ENCODE peak calls at places on chromosomes 6 and 20, in seven cellular contexts. One of them, this sample, is unnamed.

GRCh38 chr6:135423649-135424128 is 73.9 kb downstream of the AHI1 start:
- DNase-seq in CD4-positive, alpha-beta T cell: no peak
- DNase-seq in body of pancreas: no peak
- DNase-seq in mammary epithelial cell: peak; percentile 14
- DNase-seq in AG09319: peak; percentile 3
- DNase-seq in tibial nerve: no peak
- DNase-seq in stomach: no peak
- DNase-seq in this sample: no peak

GRCh38 chr20:36745234-36745926 is 510 bp downstream of the NDRG3 start:
- DNase-seq in CD4-positive, alpha-beta T cell: peak; percentile 5
- DNase-seq in stomach: peak; percentile 26
- DNase-seq in mammary epithelial cell: peak; percentile 4
- DNase-seq in body of pancreas: no peak
- DNase-seq in AG09319: no peak
- DNase-seq in tibial nerve: no peak
- DNase-seq in this sample: no peak

GRCh38 chr6:41678511-41679084 is 40.3 kb downstream of the MDFI start:
- DNase-seq in mammary epithelial cell: no peak
- DNase-seq in AG09319: no peak
- DNase-seq in body of pancreas: no peak
- DNase-seq in tibial nerve: no peak
- DNase-seq in CD4-positive, alpha-beta T cell: no peak
- DNase-seq in stomach: no peak
- DNase-seq in this sample: no peak

GRCh38 chr20:50348118-50348517 is 157.5 kb downstream of the CEBPB start:
- DNase-seq in stomach: no peak
- DNase-seq in mammary epithelial cell: no peak
- DNase-seq in CD4-positive, alpha-beta T cell: no peak
- DNase-seq in AG09319: no peak
- DNase-seq in body of pancreas: peak; percentile 53
- DNase-seq in tibial nerve: peak; percentile 61
- DNase-seq in this sample: no peak

GRCh38 chr6:31614075-31614619 is 887 bp upstream of the AIF1 start:
- DNase-seq in stomach: no peak
- DNase-seq in AG09319: no peak
- DNase-seq in mammary epithelial cell: no peak
- DNase-seq in tibial nerve: no peak
- DNase-seq in body of pancreas: no peak
- DNase-seq in CD4-positive, alpha-beta T cell: no peak
- DNase-seq in this sample: no peak

GRCh38 chr6:45987866-45988265 is 27.8 kb downstream of the CLIC5 start:
- DNase-seq in body of pancreas: no peak
- DNase-seq in mammary epithelial cell: no peak
- DNase-seq in AG09319: no peak
- DNase-seq in tibial nerve: no peak
- DNase-seq in stomach: no peak
- DNase-seq in CD4-positive, alpha-beta T cell: no peak
- DNase-seq in this sample: no peak

GRCh38 chr6:25404693-25405169 is 125.6 kb downstream of the CARMIL1 start:
- DNase-seq in tibial nerve: no peak
- DNase-seq in AG09319: no peak
- DNase-seq in stomach: peak; percentile 33
- DNase-seq in mammary epithelial cell: no peak
- DNase-seq in body of pancreas: no peak
- DNase-seq in CD4-positive, alpha-beta T cell: peak; percentile 9
- DNase-seq in this sample: no peak

GRCh38 chr6:165636415-165637048 is 26.5 kb downstream of the PDE10A start:
- DNase-seq in CD4-positive, alpha-beta T cell: no peak
- DNase-seq in AG09319: no peak
- DNase-seq in stomach: no peak
- DNase-seq in mammary epithelial cell: no peak
- DNase-seq in tibial nerve: no peak
- DNase-seq in body of pancreas: no peak
- DNase-seq in this sample: no peak

GRCh38 chr20:4912380-4913142 is 88.7 kb downstream of the SLC23A2 start:
- DNase-seq in AG09319: no peak
- DNase-seq in mammary epithelial cell: no peak
- DNase-seq in stomach: no peak
- DNase-seq in CD4-positive, alpha-beta T cell: no peak
- DNase-seq in tibial nerve: no peak
- DNase-seq in body of pancreas: no peak
- DNase-seq in this sample: no peak

GRCh38 chr6:70280462-70280861 is 22.4 kb downstream of the COL9A1 start:
- DNase-seq in tibial nerve: no peak
- DNase-seq in AG09319: no peak
- DNase-seq in body of pancreas: peak; percentile 72
- DNase-seq in stomach: no peak
- DNase-seq in mammary epithelial cell: no peak
- DNase-seq in CD4-positive, alpha-beta T cell: no peak
- DNase-seq in this sample: no peak

GRCh38 chr20:46343358-46344357 is 35.4 kb upstream of the CDH22 start:
- DNase-seq in tibial nerve: no peak
- DNase-seq in mammary epithelial cell: no peak
- DNase-seq in body of pancreas: no peak
- DNase-seq in AG09319: no peak
- DNase-seq in CD4-positive, alpha-beta T cell: no peak
- DNase-seq in stomach: no peak
- DNase-seq in this sample: no peak

GRCh38 chr20:13349240-13349604 is 128.1 kb downstream of the ISM1 start:
- DNase-seq in AG09319: no peak
- DNase-seq in CD4-positive, alpha-beta T cell: no peak
- DNase-seq in mammary epithelial cell: no peak
- DNase-seq in stomach: no peak
- DNase-seq in body of pancreas: no peak
- DNase-seq in tibial nerve: no peak
- DNase-seq in this sample: no peak

GRCh38 chr6:12060780-12061619 is 48.9 kb downstream of the HIVEP1 start:
- DNase-seq in mammary epithelial cell: no peak
- DNase-seq in stomach: peak; percentile 64
- DNase-seq in body of pancreas: peak; percentile 63
- DNase-seq in CD4-positive, alpha-beta T cell: peak; percentile 49
- DNase-seq in AG09319: no peak
- DNase-seq in tibial nerve: peak; percentile 50
- DNase-seq in this sample: no peak

GRCh38 chr6:7594579-7595125 is 4.7 kb downstream of the SNRNP48 start:
- DNase-seq in body of pancreas: no peak
- DNase-seq in mammary epithelial cell: no peak
- DNase-seq in AG09319: no peak
- DNase-seq in stomach: no peak
- DNase-seq in tibial nerve: no peak
- DNase-seq in CD4-positive, alpha-beta T cell: no peak
- DNase-seq in this sample: no peak

GRCh38 chr20:23091741-23092408 is 5.8 kb upstream of the CD93 start:
- DNase-seq in AG09319: no peak
- DNase-seq in mammary epithelial cell: no peak
- DNase-seq in body of pancreas: no peak
- DNase-seq in stomach: no peak
- DNase-seq in tibial nerve: no peak
- DNase-seq in CD4-positive, alpha-beta T cell: no peak
- DNase-seq in this sample: no peak

GRCh38 chr20:44979090-44979621 is 12.8 kb downstream of the STK4 start:
- DNase-seq in AG09319: no peak
- DNase-seq in body of pancreas: peak; percentile 25
- DNase-seq in CD4-positive, alpha-beta T cell: peak; percentile 41
- DNase-seq in tibial nerve: peak; percentile 62
- DNase-seq in mammary epithelial cell: no peak
- DNase-seq in stomach: no peak
- DNase-seq in this sample: no peak

GRCh38 chr6:164303092-164304007 is 888.8 kb downstream of the QKI start:
- DNase-seq in CD4-positive, alpha-beta T cell: no peak
- DNase-seq in stomach: no peak
- DNase-seq in tibial nerve: peak; percentile 44
- DNase-seq in AG09319: no peak
- DNase-seq in body of pancreas: peak; percentile 15
- DNase-seq in mammary epithelial cell: no peak
- DNase-seq in this sample: no peak

DNA sequence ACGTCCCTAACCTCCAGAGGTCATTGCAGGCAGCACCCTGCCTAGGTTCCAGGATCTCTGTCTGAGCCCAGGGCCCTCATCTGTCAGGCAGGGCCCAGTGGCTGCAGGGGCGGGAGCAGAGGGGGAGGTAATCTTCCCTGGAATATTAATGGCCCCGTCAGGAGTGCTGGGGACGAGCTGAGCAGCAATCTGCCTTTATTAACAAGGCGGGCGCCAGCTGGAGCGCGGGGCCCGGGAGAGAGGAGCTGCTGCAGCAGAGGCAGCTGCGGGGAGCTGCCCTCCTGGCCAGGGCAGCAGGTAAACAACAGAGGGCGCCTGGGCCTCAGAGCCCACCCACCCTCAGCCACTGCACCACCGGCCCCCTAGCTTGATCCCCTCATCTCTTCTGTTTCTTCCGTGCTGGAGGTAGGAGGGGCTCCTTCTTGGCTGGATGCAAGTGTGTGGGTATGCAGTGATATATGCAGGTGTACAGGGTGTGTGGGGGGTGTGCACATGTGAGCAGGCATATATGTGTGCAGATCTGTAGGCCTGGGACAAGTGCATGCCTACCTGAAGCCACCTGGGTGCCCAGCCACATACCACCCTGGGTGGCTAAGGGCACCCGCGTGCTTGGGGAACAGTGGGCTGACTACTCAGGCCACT is 131.8 kb upstream of the MLN start:
- DNase-seq in body of pancreas: no peak
- DNase-seq in tibial nerve: no peak
- DNase-seq in stomach: no peak
- DNase-seq in CD4-positive, alpha-beta T cell: no peak
- DNase-seq in AG09319: no peak
- DNase-seq in mammary epithelial cell: no peak
- DNase-seq in this sample: no peak
- TF ChIP-seq CTCF in body of pancreas: no peak
- TF ChIP-seq CTCF in tibial nerve: no peak
- TF ChIP-seq CTCF in stomach: no peak
- TF ChIP-seq CTCF in CD4-positive, alpha-beta T cell: no peak
- TF ChIP-seq CTCF in AG09319: no peak
- TF ChIP-seq CTCF in mammary epithelial cell: no peak
- TF ChIP-seq CTCF in this sample: no peak

GRCh38 chr6:112282217-112282616 is 27.9 kb upstream of the LAMA4 start:
- DNase-seq in mammary epithelial cell: peak; percentile 65
- DNase-seq in AG09319: no peak
- DNase-seq in stomach: no peak
- DNase-seq in CD4-positive, alpha-beta T cell: no peak
- DNase-seq in tibial nerve: peak; percentile 57
- DNase-seq in body of pancreas: no peak
- DNase-seq in this sample: no peak
- TF ChIP-seq CTCF in mammary epithelial cell: no peak
- TF ChIP-seq CTCF in AG09319: peak; percentile 51
- TF ChIP-seq CTCF in stomach: no peak
- TF ChIP-seq CTCF in CD4-positive, alpha-beta T cell: no peak
- TF ChIP-seq CTCF in tibial nerve: peak; percentile 49
- TF ChIP-seq CTCF in body of pancreas: no peak
- TF ChIP-seq CTCF in this sample: peak; percentile 60

GRCh38 chr6:21665436-21666199 is 72.1 kb downstream of the SOX4 start:
- DNase-seq in AG09319: no peak
- DNase-seq in CD4-positive, alpha-beta T cell: no peak
- DNase-seq in mammary epithelial cell: no peak
- DNase-seq in tibial nerve: no peak
- DNase-seq in body of pancreas: no peak
- DNase-seq in stomach: no peak
- DNase-seq in this sample: no peak

GRCh38 chr6:21665101-21665435 is 71.5 kb downstream of the SOX4 start:
- DNase-seq in stomach: no peak
- DNase-seq in CD4-positive, alpha-beta T cell: no peak
- DNase-seq in mammary epithelial cell: no peak
- DNase-seq in tibial nerve: no peak
- DNase-seq in AG09319: no peak
- DNase-seq in body of pancreas: no peak
- DNase-seq in this sample: no peak

GRCh38 chr6:21668794-21669193 is 75.2 kb downstream of the SOX4 start:
- DNase-seq in tibial nerve: no peak
- DNase-seq in CD4-positive, alpha-beta T cell: no peak
- DNase-seq in body of pancreas: no peak
- DNase-seq in AG09319: no peak
- DNase-seq in mammary epithelial cell: no peak
- DNase-seq in stomach: no peak
- DNase-seq in this sample: no peak

GRCh38 chr6:21666200-21666671 is 72.7 kb downstream of the SOX4 start:
- DNase-seq in body of pancreas: no peak
- DNase-seq in stomach: no peak
- DNase-seq in tibial nerve: no peak
- DNase-seq in mammary epithelial cell: no peak
- DNase-seq in AG09319: no peak
- DNase-seq in CD4-positive, alpha-beta T cell: no peak
- DNase-seq in this sample: no peak

GRCh38 chr6:21666788-21667681 is 73.5 kb downstream of the SOX4 start:
- DNase-seq in CD4-positive, alpha-beta T cell: no peak
- DNase-seq in stomach: no peak
- DNase-seq in mammary epithelial cell: no peak
- DNase-seq in tibial nerve: no peak
- DNase-seq in AG09319: no peak
- DNase-seq in body of pancreas: no peak
- DNase-seq in this sample: no peak
- TF ChIP-seq CTCF in CD4-positive, alpha-beta T cell: no peak
- TF ChIP-seq CTCF in stomach: no peak
- TF ChIP-seq CTCF in mammary epithelial cell: no peak
- TF ChIP-seq CTCF in tibial nerve: no peak
- TF ChIP-seq CTCF in AG09319: no peak
- TF ChIP-seq CTCF in body of pancreas: no peak
- TF ChIP-seq CTCF in this sample: no peak

DNA sequence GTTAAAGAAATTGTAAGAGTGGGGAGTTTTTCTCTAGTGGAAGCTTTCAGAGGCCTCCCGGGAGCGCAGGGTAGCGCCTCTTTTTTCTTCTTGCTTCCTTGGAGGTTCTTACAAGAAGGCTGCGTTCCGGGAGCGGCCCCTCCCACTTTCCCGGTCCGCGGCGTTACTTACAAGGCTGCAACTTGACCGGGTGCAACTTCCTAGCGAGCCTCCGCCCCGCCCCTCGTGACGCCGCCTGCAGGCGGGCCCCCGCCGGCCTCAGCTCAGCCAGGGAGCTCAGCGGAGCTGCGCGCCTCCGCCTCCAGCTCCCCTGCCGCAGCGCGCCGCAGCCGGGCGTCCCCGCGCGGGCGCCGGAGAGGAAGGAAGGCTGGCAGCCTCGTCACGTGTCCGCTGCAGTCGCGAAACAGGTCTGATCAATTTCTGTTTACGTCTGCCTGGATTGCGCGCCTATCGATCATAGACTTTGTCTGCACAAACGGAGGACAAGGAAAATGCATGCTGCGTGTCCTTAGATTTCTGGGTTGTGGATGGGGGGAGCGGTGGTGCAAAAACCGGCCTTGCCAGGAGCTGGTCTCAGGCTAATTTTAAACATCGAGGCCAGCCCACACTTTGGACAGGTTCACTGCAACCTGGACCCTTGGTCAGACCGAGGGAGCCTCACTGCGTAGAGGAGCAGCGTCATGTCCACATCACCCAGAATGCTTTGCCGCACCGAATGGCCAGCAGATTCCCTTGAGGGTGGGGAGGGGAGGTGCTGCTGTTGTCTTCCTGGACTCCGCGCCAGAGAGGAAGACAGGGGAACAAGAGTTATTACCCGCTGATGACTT is at the start of the genes FAM217B and PPP1R3D:
- DNase-seq in tibial nerve: peak; percentile 95
- DNase-seq in CD4-positive, alpha-beta T cell: peak; percentile 72
- DNase-seq in mammary epithelial cell: peak; percentile 96
- DNase-seq in AG09319: peak; percentile 93
- DNase-seq in body of pancreas: peak; percentile 99
- DNase-seq in stomach: peak; percentile 98
- DNase-seq in this sample: peak; percentile 98
- TF ChIP-seq CTCF in tibial nerve: peak; percentile 56
- TF ChIP-seq CTCF in CD4-positive, alpha-beta T cell: no peak
- TF ChIP-seq CTCF in mammary epithelial cell: no peak
- TF ChIP-seq CTCF in AG09319: no peak
- TF ChIP-seq CTCF in body of pancreas: peak; percentile 36
- TF ChIP-seq CTCF in stomach: no peak
- TF ChIP-seq CTCF in this sample: peak; percentile 23

GRCh38 chr6:127956260-127956888 is 55.5 kb upstream of the THEMIS start:
- DNase-seq in tibial nerve: no peak
- DNase-seq in stomach: no peak
- DNase-seq in mammary epithelial cell: peak; percentile 34
- DNase-seq in CD4-positive, alpha-beta T cell: no peak
- DNase-seq in body of pancreas: no peak
- DNase-seq in AG09319: no peak
- DNase-seq in this sample: no peak
- TF ChIP-seq CTCF in tibial nerve: no peak
- TF ChIP-seq CTCF in stomach: no peak
- TF ChIP-seq CTCF in mammary epithelial cell: no peak
- TF ChIP-seq CTCF in CD4-positive, alpha-beta T cell: no peak
- TF ChIP-seq CTCF in body of pancreas: no peak
- TF ChIP-seq CTCF in AG09319: no peak
- TF ChIP-seq CTCF in this sample: peak; percentile 23

This sample was measured in osteocyte.